ENCODE peak calls at places on chromosomes 12 and 14, in four cellular contexts. S, N, U and C are unnamed samples.

GRCh38 chr14:51335521-51335920 is 95.5 kb downstream of the TMX1 start:
- DNase-seq in S (no peak), N (no peak), U (no peak), C (no peak)

GRCh38 chr12:55829967-55830600 is 697 bp upstream of the DNAJC14 start:
- DNase-seq in N (no peak), U (no peak), S (no peak), C (no peak)

GRCh38 chr12:120365675-120366340 is 3.2 kb downstream of the MSI1 start:
- DNase-seq in N (no peak), S (no peak), U (no peak), C (no peak)

GRCh38 chr12:120137833-120138232 is 21.3 kb upstream of the RAB35 start:
- DNase-seq in S (no peak), N (no peak), U (no peak), C (no peak)

GRCh38 chr12:21502872-21503271 is 1.3 kb downstream of the GOLT1B start:
- DNase-seq in N (no peak), S (no peak), U (no peak), C (no peak)

GRCh38 chr14:61737913-61738312 is 24.3 kb upstream of the SNAPC1 start:
- DNase-seq in U (no peak), N (no peak), S (no peak), C (no peak)

GRCh38 chr12:13038491-13039161 is 5.6 kb upstream of the FAM234B start:
- DNase-seq in S (no peak), N (no peak), U (no peak), C (no peak)

GRCh38 chr12:101299346-101299745 is 19.4 kb downstream of the UTP20 start:
- DNase-seq in N (no peak), S (no peak), U (no peak), C (no peak)

GRCh38 chr14:91249841-91250616 is 5.5 kb upstream of the GPR68 start:
- DNase-seq in U (no peak), N (no peak), S (peak; percentile 90), C (no peak)

GRCh38 chr14:105859717-105860614 is 333.6 kb downstream of the TMEM121 start:
- DNase-seq in S (no peak), U (no peak), N (no peak), C (no peak)

GRCh38 chr14:47389520-47389919 is 285.9 kb downstream of the MDGA2 start:
- DNase-seq in S (no peak), U (no peak), N (peak; percentile 31), C (peak; percentile 57)

GRCh38 chr14:79732911-79733310 is 478.4 kb downstream of the DIO2 start:
- DNase-seq in S (no peak), U (no peak), N (no peak), C (no peak)

GRCh38 chr14:30211326-30211725 is 283.7 kb upstream of the PRKD1 start:
- DNase-seq in U (no peak), S (no peak), N (no peak), C (no peak)

GRCh38 chr14:63960926-63961567 is 108.2 kb downstream of the SYNE2 start:
- DNase-seq in N (no peak), S (no peak), U (no peak), C (no peak)

GRCh38 chr14:73234029-73234428 is 3.3 kb upstream of the PAPLN start:
- DNase-seq in S (no peak), N (no peak), U (no peak), C (no peak)

GRCh38 chr14:77037886-77038511 is 9.5 kb upstream of the IRF2BPL start:
- DNase-seq in S (no peak), N (no peak), U (no peak), C (no peak)

GRCh38 chr14:39977198-39977597 is 545.0 kb upstream of the FBXO33 start:
- DNase-seq in S (no peak), U (no peak), N (no peak), C (no peak)

GRCh38 chr12:6166808-6167207 is 33.4 kb upstream of the CD9 start:
- DNase-seq in N (no peak), U (no peak), S (no peak), C (no peak)

GRCh38 chr14:90741682-90741946 is 74.6 kb downstream of the TTC7B start:
- DNase-seq in N (no peak), S (no peak), U (no peak), C (no peak)

GRCh38 chr14:102200690-102201368 is 61.1 kb downstream of the WDR20 start:
- DNase-seq in S (no peak), U (no peak), N (no peak), C (no peak)

GRCh38 chr14:104568620-104569019 is 10.9 kb upstream of the C14orf180 start:
- DNase-seq in S (no peak), N (no peak), U (no peak), C (no peak)

GRCh38 chr14:33118653-33119052 is 180.0 kb downstream of the NPAS3 start:
- DNase-seq in S (no peak), N (no peak), U (no peak), C (no peak)

GRCh38 chr12:68833508-68833907 is 25.5 kb downstream of the MDM2 start:
- DNase-seq in S (no peak), U (no peak), N (no peak), C (no peak)

GRCh38 chr12:84150226-84150625 is 762.4 kb downstream of the SLC6A15 start:
- DNase-seq in N (no peak), U (no peak), S (no peak), C (no peak)

GRCh38 chr14:101178184-101179072 is 274.9 kb upstream of the RTL1 start:
- DNase-seq in S (no peak), N (no peak), U (no peak), C (no peak)

GRCh38 chr14:35526962-35527361 is 7.0 kb upstream of the INSM2 start:
- DNase-seq in S (no peak), U (no peak), N (no peak), C (no peak)

GRCh38 chr14:32561520-32561919 is 232.4 kb downstream of the AKAP6 start:
- DNase-seq in S (no peak), N (no peak), U (no peak), C (no peak)

DNA sequence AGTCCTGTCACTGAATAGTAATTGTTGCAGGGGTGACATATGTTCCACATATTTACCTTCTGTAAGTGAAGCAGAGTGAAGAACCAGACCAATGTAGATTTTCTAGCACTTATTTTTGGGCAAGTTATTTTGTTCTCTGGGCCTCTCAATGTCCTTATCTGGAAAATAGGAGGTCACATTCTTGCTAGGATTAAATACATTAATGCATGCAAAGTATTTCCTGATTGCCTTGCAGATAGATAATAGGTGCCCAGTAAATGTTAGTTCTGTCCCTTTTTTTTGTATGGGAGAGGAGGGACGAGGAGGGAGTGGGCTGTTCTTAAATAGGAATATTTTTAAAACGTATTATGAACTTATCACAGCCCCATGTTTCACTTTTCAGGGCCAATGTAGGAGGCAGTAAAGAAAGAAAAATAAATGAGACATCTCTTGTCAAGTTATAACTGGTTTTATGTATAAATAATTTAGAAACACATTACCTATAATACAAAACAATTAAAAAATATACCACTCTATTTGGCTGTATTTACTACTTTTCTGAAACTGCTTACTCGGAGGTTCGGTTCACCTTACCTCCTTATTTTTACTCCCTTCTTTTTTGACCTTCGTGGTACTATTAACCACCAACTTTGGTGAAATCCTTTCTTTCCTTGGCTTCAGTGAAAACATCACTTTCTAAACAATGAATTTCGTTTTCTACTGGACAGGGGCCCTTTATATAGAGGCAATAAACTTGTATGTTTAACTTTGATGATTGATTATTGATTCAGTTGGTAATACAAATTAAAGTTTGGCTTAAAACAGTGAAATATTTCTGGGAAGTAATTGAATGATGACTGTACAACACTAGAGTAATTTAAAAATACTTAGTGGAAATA is 41.9 kb downstream of the DIP2B start:
- DNase-seq in U (no peak), N (no peak), S (no peak), C (no peak)
- TF ChIP-seq ZNF274 in U (no peak), N (no peak), S (no peak), C (no peak)

DNA sequence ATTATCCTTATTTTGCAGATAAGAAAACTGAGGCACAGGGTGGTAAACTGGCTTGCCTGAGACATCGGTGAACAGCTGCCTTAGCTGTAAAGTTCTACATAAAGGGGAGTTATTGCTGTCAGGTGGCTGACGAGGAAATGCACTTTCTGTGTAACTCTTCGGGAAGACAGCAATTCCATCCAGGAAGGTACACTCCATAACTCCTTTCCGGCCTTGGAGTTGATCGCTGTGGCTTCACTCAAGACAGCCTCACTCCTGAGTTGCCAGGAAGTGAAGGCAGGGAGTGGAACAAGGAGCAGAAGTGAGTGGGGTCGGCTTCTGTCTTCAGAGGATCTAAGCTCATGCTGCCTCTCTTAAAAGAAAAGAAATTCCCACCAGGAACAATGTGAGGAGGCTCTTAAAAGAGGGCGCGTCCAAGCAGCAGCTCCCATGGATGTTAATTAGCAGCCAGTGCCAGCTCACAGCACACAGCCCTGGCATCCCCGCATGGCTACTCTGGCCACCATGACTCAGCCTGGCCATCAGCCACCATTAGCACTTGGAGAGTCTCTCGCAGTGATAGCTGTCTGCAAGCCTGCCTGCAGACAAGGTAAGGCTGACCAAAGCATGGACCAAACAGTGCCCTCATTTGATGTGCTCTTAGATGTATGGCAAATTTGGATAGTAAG is 60.3 kb downstream of the NUAK1 start:
- DNase-seq in U (no peak), S (no peak), N (no peak), C (no peak)
- H3K36me3 ChIP-seq in U (no peaks in the 10 kb centered on the region), S (no peaks in the 10 kb centered on the region), N (peaks cover 12% of the 10 kb centered on the region), C (peaks cover 86% of the 10 kb centered on the region)

GRCh38 chr14:36550899-36551298 is 30.9 kb upstream of the NKX2-1 start:
- DNase-seq in S (no peak), U (no peak), N (no peak), C (no peak)

GRCh38 chr14:36555998-36556743 is 26.2 kb downstream of the NKX2-8 start:
- DNase-seq in U (no peak), N (no peak), S (no peak), C (no peak)

GRCh38 chr14:36556811-36557433 is 25.5 kb downstream of the NKX2-8 start:
- DNase-seq in S (no peak), N (no peak), U (peak; percentile 19), C (no peak)

GRCh38 chr14:36553650-36554260 is 28.7 kb downstream of the NKX2-8 start:
- DNase-seq in U (peak; percentile 41), S (no peak), N (no peak), C (peak; percentile 8)
- TF ChIP-seq ZNF274 in U (no peak), S (no peak), N (no peak), C (no peak)

GRCh38 chr14:99510556-99511139 is 29.4 kb downstream of the CCNK start:
- DNase-seq in U (no peak), N (no peak), S (no peak), C (no peak)

GRCh38 chr14:99511421-99512109 is 30.4 kb downstream of the CCNK start:
- DNase-seq in N (no peak), U (no peak), S (no peak), C (no peak)

GRCh38 chr14:99509871-99510555 is 28.8 kb downstream of the CCNK start:
- DNase-seq in S (no peak), N (no peak), U (no peak), C (no peak)

GRCh38 chr14:99507860-99508640 is 26.8 kb downstream of the CCNK start:
- DNase-seq in N (no peak), U (no peak), S (no peak), C (no peak)

DNA sequence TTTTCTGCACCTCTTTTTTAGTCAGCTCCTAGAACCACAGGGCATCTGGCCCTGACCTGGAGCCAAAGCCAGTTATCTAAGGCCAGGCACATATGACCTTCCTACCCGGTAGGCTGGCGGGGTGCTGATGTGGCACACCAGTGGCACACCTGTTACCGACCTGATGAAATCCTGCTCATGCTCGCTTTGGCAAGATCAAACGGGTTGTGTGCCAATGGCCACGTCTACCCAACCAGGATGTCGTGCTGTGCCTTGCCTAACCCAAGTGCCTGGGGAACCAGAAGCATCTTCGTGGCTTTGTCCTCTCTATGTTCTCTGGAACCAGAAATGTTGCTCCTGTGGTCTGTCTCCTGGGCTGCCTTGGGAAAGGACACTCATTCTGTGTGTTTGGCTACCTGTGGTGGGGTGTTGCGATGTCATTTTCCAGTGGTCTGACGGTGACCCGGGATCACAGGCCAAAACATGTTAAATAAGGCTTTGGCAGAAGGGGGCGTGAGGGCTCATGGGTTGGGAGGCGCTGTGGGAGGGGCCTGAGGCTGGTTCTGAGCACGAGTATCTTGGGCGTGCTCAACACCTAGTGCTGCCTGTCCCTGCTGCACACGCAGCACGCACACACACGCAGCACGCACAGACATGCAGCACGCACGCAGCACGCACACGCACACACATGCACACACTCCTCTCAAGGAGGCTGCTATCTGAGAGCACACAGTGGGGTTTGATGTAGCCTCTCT is 27.9 kb downstream of the CCNK start:
- DNase-seq in N (no peak), U (no peak), S (no peak), C (no peak)
- H3K36me3 ChIP-seq in N (peaks cover 37% of the 10 kb centered on the region), U (peaks cover 38% of the 10 kb centered on the region), S (peaks cover 45% of the 10 kb centered on the region), C (peaks cover 86% of the 10 kb centered on the region)